ENCODE peak calls at places on chromosome 10, in nine cellular contexts. E is nephron progenitor cell; P is C1 segment of cervical spinal cord; N is progenitor cell of endocrine pancreas; J is AML-193; Q is CD8-positive, alpha-beta T cell; B is stimulated activated CD4-positive, alpha-beta T cell treated with anti-CD3 and anti-CD28 coated beads, Interleukin-1b, Interleukin-23, amount 100 ng/mL, for 1 hour; Z is SK-N-SH; H is right cardiac atrium. G is an unnamed sample.

GRCh38 chr10:43091846-43092245 is 15.0 kb downstream of the RET start:
- DNase-seq in E (no peak), P (no peak), N (no peak), J (peak; percentile 65), Q (no peak), B (no peak), Z (no peak), H (no peak), G (no peak)

GRCh38 chr10:61464461-61465215 is 11.5 kb upstream of the TMEM26 start:
- DNase-seq in E (no peak), P (no peak), N (no peak), J (no peak), Q (no peak), B (no peak), Z (no peak), H (no peak), G (no peak)

GRCh38 chr10:94963901-94964300 is 25.4 kb downstream of the CYP2C9 start:
- DNase-seq in E (peak; percentile 10), P (no peak), N (no peak), J (peak; percentile 15), Q (no peak), B (no peak), Z (peak; percentile 7), H (no peak), G (no peak)

GRCh38 chr10:97714401-97715258 is 1.1 kb downstream of the MARVELD1 start:
- DNase-seq in E (peak; percentile 69), P (peak; percentile 66), N (peak; percentile 25), J (peak; percentile 50), Q (no peak), B (no peak), Z (peak; percentile 80), H (peak; percentile 87), G (peak; percentile 53)

GRCh38 chr10:126012485-126012884 is 116.1 kb downstream of the FANK1 start:
- DNase-seq in E (no peak), P (no peak), N (no peak), J (no peak), Q (no peak), B (no peak), Z (no peak), H (no peak), G (no peak)

GRCh38 chr10:103720964-103721335 is 134.4 kb downstream of the SH3PXD2A start:
- DNase-seq in E (no peak), P (no peak), N (no peak), J (no peak), Q (no peak), B (no peak), Z (no peak), H (no peak), G (no peak)

GRCh38 chr10:72702868-72703581 is 11.1 kb downstream of the MCU start:
- DNase-seq in E (no peak), P (no peak), N (no peak), J (no peak), Q (no peak), B (no peak), Z (no peak), H (no peak), G (no peak)

GRCh38 chr10:124745678-124746077 is 1.5 kb upstream of the FAM53B start:
- DNase-seq in E (no peak), P (no peak), N (no peak), J (peak; percentile 67), Q (no peak), B (no peak), Z (peak; percentile 60), H (no peak), G (no peak)

GRCh38 chr10:19832624-19833507 is 16.6 kb downstream of the PLXDC2 start:
- DNase-seq in E (peak; percentile 26), P (no peak), N (no peak), J (no peak), Q (no peak), B (no peak), Z (no peak), H (no peak), G (no peak)

GRCh38 chr10:30433286-30433778 is 652 bp upstream of the MAP3K8 start:
- DNase-seq in E (peak; percentile 80), P (no peak), N (peak; percentile 63), J (peak; percentile 52), Q (no peak), B (no peak), Z (peak; percentile 78), H (peak; percentile 88), G (peak; percentile 53)

GRCh38 chr10:100151901-100152300 is 33.9 kb downstream of the ERLIN1 start:
- DNase-seq in E (no peak), P (no peak), N (no peak), J (no peak), Q (no peak), B (no peak), Z (no peak), H (no peak), G (no peak)

GRCh38 chr10:50231515-50232260 is 19.6 kb downstream of the ASAH2 start:
- DNase-seq in E (no peak), P (no peak), N (no peak), J (no peak), Q (no peak), B (no peak), Z (no peak), H (no peak), G (no peak)

GRCh38 chr10:94077042-94077441 is 83.3 kb downstream of the PLCE1 start:
- DNase-seq in E (no peak), P (no peak), N (no peak), J (no peak), Q (no peak), B (no peak), Z (no peak), H (no peak), G (no peak)

GRCh38 chr10:114077815-114078219 is 34.2 kb downstream of the ADRB1 start:
- DNase-seq in E (no peak), P (no peak), N (no peak), J (no peak), Q (no peak), B (no peak), Z (no peak), H (peak; percentile 22), G (no peak)

GRCh38 chr10:35160743-35161142 is 34.1 kb downstream of the CREM start:
- DNase-seq in E (no peak), P (no peak), N (no peak), J (no peak), Q (no peak), B (no peak), Z (no peak), H (no peak), G (no peak)

GRCh38 chr10:4646546-4646945 is 179.5 kb upstream of the AKR1E2 start:
- DNase-seq in E (no peak), P (no peak), N (no peak), J (no peak), Q (no peak), B (no peak), Z (no peak), H (no peak), G (no peak)

GRCh38 chr10:88897019-88897853 is 17.2 kb downstream of the STAMBPL1 start:
- DNase-seq in E (no peak), P (no peak), N (no peak), J (no peak), Q (no peak), B (no peak), Z (no peak), H (peak; percentile 25), G (no peak)

GRCh38 chr10:5666324-5667220 is at the start of gene ASB13:
- DNase-seq in E (peak; percentile 74), P (peak; percentile 40), N (peak; percentile 32), J (peak; percentile 43), Q (no peak), B (peak; percentile 14), Z (peak; percentile 93), H (peak; percentile 82), G (peak; percentile 55)

GRCh38 chr10:50624866-50625491 is 1.2 kb upstream of the SGMS1 start:
- DNase-seq in E (peak; percentile 68), P (peak; percentile 90), N (peak; percentile 62), J (peak; percentile 82), Q (peak; percentile 57), B (no peak), Z (peak; percentile 91), H (peak; percentile 64), G (peak; percentile 87)

GRCh38 chr10:115711306-115711705 is 561.7 kb downstream of the GFRA1 start:
- DNase-seq in E (no peak), P (no peak), N (no peak), J (no peak), Q (no peak), B (no peak), Z (no peak), H (no peak), G (no peak)

GRCh38 chr10:48322017-48322416 is 15.5 kb downstream of the MAPK8 start:
- DNase-seq in E (no peak), P (no peak), N (no peak), J (no peak), Q (no peak), B (no peak), Z (no peak), H (no peak), G (no peak)

GRCh38 chr10:125159932-125160855 is at the start of gene CTBP2:
- DNase-seq in E (peak; percentile 69), P (peak; percentile 59), N (peak; percentile 39), J (no peak), Q (no peak), B (no peak), Z (peak; percentile 89), H (peak; percentile 63), G (no peak)

GRCh38 chr10:84205049-84205852 is 10.9 kb downstream of the CDHR1 start:
- DNase-seq in E (peak; percentile 79), P (peak; percentile 18), N (peak; percentile 41), J (peak; percentile 46), Q (peak; percentile 48), B (peak; percentile 36), Z (peak; percentile 83), H (peak; percentile 44), G (peak; percentile 68)

GRCh38 chr10:43353495-43354324 is 17.7 kb upstream of the FXYD4 start:
- DNase-seq in E (no peak), P (no peak), N (no peak), J (no peak), Q (no peak), B (no peak), Z (no peak), H (no peak), G (no peak)

GRCh38 chr10:72794260-72794659 is 99.3 kb upstream of the OIT3 start:
- DNase-seq in E (no peak), P (no peak), N (no peak), J (no peak), Q (no peak), B (no peak), Z (no peak), H (no peak), G (no peak)

GRCh38 chr10:112290054-112290373 is 6.8 kb downstream of the TECTB start:
- DNase-seq in E (no peak), P (no peak), N (no peak), J (no peak), Q (no peak), B (no peak), Z (no peak), H (no peak), G (no peak)

G was measured in hypothalamus.